ENCODE peak calls at places on chromosome 14, in nine cellular contexts. S, U, P, K, Z, H, Y, X and T are unnamed samples.
A peak's percentile ranks its signal among the peaks of the same experiment; 100 is the strongest.

GRCh38 chr14:91232631-91233030 is 11.9 kb downstream of the GPR68 start:
- DNase-seq in S (no peak), U (no peak), P (no peak), K (no peak), Z (no peak), H (no peak), Y (no peak), X (no peak), T (no peak)

GRCh38 chr14:78319411-78319810 is 149.2 kb downstream of the NRXN3 start:
- DNase-seq in S (no peak), U (no peak), P (no peak), K (no peak), Z (no peak), H (no peak), Y (no peak), X (no peak), T (no peak)

GRCh38 chr14:65238456-65238855 is 136.1 kb upstream of the MAX start:
- DNase-seq in S (no peak), U (no peak), P (peak; percentile 94), K (peak; percentile 94), Z (peak; percentile 84), H (no peak), Y (peak; percentile 80), X (no peak), T (no peak)

GRCh38 chr14:48936352-48936751 is 649.8 kb downstream of the RPS29 start:
- DNase-seq in S (no peak), U (no peak), P (peak; percentile 9), K (no peak), Z (no peak), H (no peak), Y (peak; percentile 85), X (no peak), T (peak; percentile 21)

GRCh38 chr14:74964787-74965769 is 9.7 kb upstream of the PGF start:
- DNase-seq in S (no peak), U (no peak), P (peak; percentile 54), K (peak; percentile 62), Z (peak; percentile 33), H (no peak), Y (peak; percentile 71), X (no peak), T (peak; percentile 59)

GRCh38 chr14:31893156-31893813 is 183.8 kb upstream of the ARHGAP5 start:
- DNase-seq in S (no peak), U (no peak), P (no peak), K (peak; percentile 44), Z (no peak), H (no peak), Y (no peak), X (no peak), T (no peak)

GRCh38 chr14:29982993-29983392 is 55.3 kb upstream of the PRKD1 start:
- DNase-seq in S (no peak), U (no peak), P (no peak), K (no peak), Z (no peak), H (no peak), Y (no peak), X (no peak), T (no peak)

GRCh38 chr14:101058571-101058970 is 155.0 kb upstream of the RTL1 start:
- DNase-seq in S (no peak), U (no peak), P (peak; percentile 38), K (no peak), Z (peak; percentile 36), H (no peak), Y (no peak), X (no peak), T (peak; percentile 14)

GRCh38 chr14:68749487-68750475 is 43.1 kb downstream of the ZFP36L1 start:
- DNase-seq in S (no peak), U (no peak), P (no peak), K (no peak), Z (no peak), H (no peak), Y (no peak), X (no peak), T (no peak)

GRCh38 chr14:32933623-32933942 is 5.1 kb upstream of the NPAS3 start:
- DNase-seq in S (no peak), U (no peak), P (peak; percentile 56), K (peak; percentile 40), Z (no peak), H (no peak), Y (peak; percentile 55), X (no peak), T (peak; percentile 37)

GRCh38 chr14:103340480-103341212 is 6.6 kb downstream of the EIF5 start:
- DNase-seq in S (no peak), U (no peak), P (no peak), K (no peak), Z (no peak), H (no peak), Y (no peak), X (no peak), T (no peak)